ENCODE peak calls at places on chromosomes 7 and 10, in eight cellular contexts. W is CD4-positive, alpha-beta T cell; D is activated T-cell treated with anti-CD3 and anti-CD28 coated beads, Interleukin-2, amount 50 U/mL, for 4 hours; F is mucosa of descending colon; E is stimulated activated naive B cell treated with anti-CD40 and anti-IgM and Interleukin-4, amounts not matched to agents 10 μg/mL and 1 μg/mL and 100 μg/mL, for 72 hours; L is right cardiac atrium; U is foreskin keratinocyte; O is GM23338. A is an unnamed sample.

GRCh38 chr10:19791032-19791431 is 25.2 kb upstream of the PLXDC2 start:
- ATAC-seq in W (no peak), D (no peak), F (no peak), E (no peak), L (no peak), U (peak; percentile 44), O (no peak), A (peak; percentile 70)

GRCh38 chr10:20002657-20003056 is 186.4 kb downstream of the PLXDC2 start:
- ATAC-seq in W (no peak), D (no peak), F (no peak), E (no peak), L (no peak), U (no peak), O (no peak), A (no peak)

GRCh38 chr10:48678041-48678440 is 6.6 kb upstream of the WDFY4 start:
- ATAC-seq in W (no peak), D (no peak), F (peak; percentile 27), E (peak; percentile 86), L (no peak), U (no peak), O (no peak), A (peak; percentile 52)

GRCh38 chr7:64799-65430 is 127.5 kb upstream of the FAM20C start:
- ATAC-seq in W (no peak), D (no peak), F (no peak), E (no peak), L (peak; percentile 4), U (no peak), O (no peak), A (no peak)

GRCh38 chr10:87960230-87960629 is 96.8 kb downstream of the PTEN start:
- ATAC-seq in W (no peak), D (no peak), F (no peak), E (no peak), L (no peak), U (no peak), O (no peak), A (no peak)

GRCh38 chr10:110495731-110496552 is 1.8 kb upstream of the DUSP5 start:
- ATAC-seq in W (peak; percentile 33), D (peak; percentile 36), F (peak; percentile 1), E (no peak), L (peak; percentile 71), U (peak; percentile 65), O (peak; percentile 10), A (peak; percentile 43)

GRCh38 chr10:24381235-24382010 is 172.5 kb downstream of the KIAA1217 start:
- ATAC-seq in W (no peak), D (no peak), F (no peak), E (no peak), L (no peak), U (no peak), O (no peak), A (no peak)

GRCh38 chr10:102796407-102797176 is 40.6 kb downstream of the CYP17A1 start:
- ATAC-seq in W (peak; percentile 96), D (peak; percentile 93), F (peak; percentile 97), E (peak; percentile 100), L (peak; percentile 93), U (peak; percentile 35), O (no peak), A (peak; percentile 84)

GRCh38 chr7:102467581-102468415 is 3.0 kb downstream of the LRWD1 start:
- ATAC-seq in W (no peak), D (no peak), F (no peak), E (no peak), L (no peak), U (no peak), O (no peak), A (no peak)

GRCh38 chr10:99941942-99942835 is 67.6 kb downstream of the DNMBP start:
- ATAC-seq in W (no peak), D (no peak), F (no peak), E (no peak), L (no peak), U (no peak), O (no peak), A (no peak)

GRCh38 chr10:84097787-84098353 is 41.4 kb upstream of the GHITM start:
- ATAC-seq in W (no peak), D (no peak), F (no peak), E (no peak), L (no peak), U (no peak), O (no peak), A (no peak)

GRCh38 chr10:95729323-95730055 is 26.5 kb upstream of the ENTPD1 start:
- ATAC-seq in W (no peak), D (no peak), F (peak; percentile 31), E (no peak), L (peak; percentile 95), U (no peak), O (no peak), A (no peak)

GRCh38 chr7:16531682-16532081 is 5.1 kb downstream of the LRRC72 start:
- ATAC-seq in W (no peak), D (no peak), F (no peak), E (no peak), L (no peak), U (no peak), O (no peak), A (no peak)

GRCh38 chr10:80588506-80589020 is 50.9 kb downstream of the SH2D4B start:
- ATAC-seq in W (no peak), D (no peak), F (no peak), E (no peak), L (no peak), U (no peak), O (no peak), A (no peak)

GRCh38 chr7:130009848-130010688 is 41.1 kb downstream of the ZC3HC1 start:
- ATAC-seq in W (no peak), D (peak; percentile 65), F (peak; percentile 45), E (peak; percentile 67), L (peak; percentile 61), U (peak; percentile 81), O (peak; percentile 16), A (peak; percentile 83)

GRCh38 chr7:88888684-88889083 is 93.1 kb upstream of the TEX47 start:
- ATAC-seq in W (no peak), D (no peak), F (no peak), E (no peak), L (no peak), U (no peak), O (no peak), A (no peak)

GRCh38 chr10:36677170-36677768 is 448.1 kb upstream of the ANKRD30A start:
- ATAC-seq in W (no peak), D (no peak), F (no peak), E (no peak), L (no peak), U (no peak), O (no peak), A (no peak)

GRCh38 chr10:47339186-47339735 is 8.9 kb upstream of the RBP3 start:
- ATAC-seq in W (no peak), D (no peak), F (no peak), E (no peak), L (no peak), U (no peak), O (no peak), A (no peak)

GRCh38 chr7:47536705-47537611 is 45.0 kb downstream of the TNS3 start:
- ATAC-seq in W (no peak), D (no peak), F (peak; percentile 63), E (peak; percentile 29), L (peak; percentile 65), U (peak; percentile 21), O (peak; percentile 51), A (peak; percentile 30)

GRCh38 chr10:69261184-69261583 is 17.1 kb upstream of the HK1 start:
- ATAC-seq in W (no peak), D (no peak), F (no peak), E (no peak), L (no peak), U (no peak), O (no peak), A (no peak)

GRCh38 chr10:110040767-110041478 is 33.1 kb downstream of the ADD3 start:
- ATAC-seq in W (no peak), D (no peak), F (no peak), E (no peak), L (no peak), U (peak; percentile 54), O (no peak), A (no peak)

A was measured in esophagus mucosa.